ENCODE peak calls at places on chromosomes 6 and 20, in four cellular contexts. F, R, S and U are unnamed samples.

GRCh38 chr6:100461273-100461919 is 3.3 kb downstream of the SIM1 start:
- DNase-seq in F (no peak), R (peak; percentile 71), S (peak; percentile 60), U (no peak)

GRCh38 chr6:72031471-72031870 is 145.1 kb downstream of the RIMS1 start:
- DNase-seq in F (no peak), R (no peak), S (no peak), U (no peak)

GRCh38 chr6:73694711-73695411 is 1.1 kb upstream of the CD109 start:
- DNase-seq in F (no peak), R (no peak), S (no peak), U (no peak)

GRCh38 chr6:22737331-22737730 is 168.0 kb downstream of the HDGFL1 start:
- DNase-seq in F (peak; percentile 4), R (no peak), S (peak; percentile 67), U (no peak)

GRCh38 chr6:144718431-144718830 is 433.3 kb downstream of the UTRN start:
- DNase-seq in F (no peak), R (no peak), S (no peak), U (no peak)

GRCh38 chr6:52595000-52595795 is 18.3 kb upstream of the TRAM2 start:
- DNase-seq in F (no peak), R (no peak), S (no peak), U (peak; percentile 54)

GRCh38 chr20:35111141-35111888 is 18.7 kb upstream of the TRPC4AP start:
- DNase-seq in F (no peak), R (no peak), S (no peak), U (no peak)

GRCh38 chr6:56079761-56080540 is 167.4 kb downstream of the COL21A1 start:
- DNase-seq in F (no peak), R (no peak), S (no peak), U (no peak)

GRCh38 chr6:166627875-166628849 is 1.1 kb upstream of the RPS6KA2 start:
- DNase-seq in F (no peak), R (peak; percentile 20), S (peak; percentile 60), U (peak; percentile 80)

GRCh38 chr20:61499859-61500258 is 247.8 kb downstream of the CDH4 start:
- DNase-seq in F (no peak), R (no peak), S (no peak), U (no peak)

GRCh38 chr20:43123180-43123579 is 66.5 kb downstream of the PTPRT start:
- DNase-seq in F (no peak), R (no peak), S (no peak), U (no peak)

GRCh38 chr6:130314271-130314670 is 51.5 kb upstream of the TMEM200A start:
- DNase-seq in F (no peak), R (no peak), S (no peak), U (no peak)

GRCh38 chr6:21522773-21523490 is 70.6 kb upstream of the SOX4 start:
- DNase-seq in F (no peak), R (peak; percentile 5), S (peak; percentile 50), U (peak; percentile 64)

GRCh38 chr6:3013486-3013885 is 13.8 kb downstream of the NQO2 start:
- DNase-seq in F (no peak), R (peak; percentile 40), S (no peak), U (no peak)

GRCh38 chr20:57013741-57014140 is 252.7 kb downstream of the BMP7 start:
- DNase-seq in F (no peak), R (no peak), S (peak; percentile 77), U (no peak)

GRCh38 chr20:38298768-38299288 is 5.1 kb upstream of the BPI start:
- DNase-seq in F (no peak), R (no peak), S (no peak), U (peak; percentile 29)

GRCh38 chr6:40978687-40979289 is 60.2 kb downstream of the UNC5CL start:
- DNase-seq in F (no peak), R (no peak), S (no peak), U (no peak)

GRCh38 chr20:49901588-49901987 is 13.7 kb downstream of the SPATA2 start:
- DNase-seq in F (no peak), R (no peak), S (no peak), U (no peak)

GRCh38 chr6:42200035-42200434 is 5.3 kb upstream of the GUCA1B start:
- DNase-seq in F (no peak), R (no peak), S (no peak), U (no peak)

GRCh38 chr6:136401749-136402148 is 112.1 kb upstream of the BCLAF1 start:
- DNase-seq in F (peak; percentile 7), R (no peak), S (no peak), U (no peak)

GRCh38 chr6:154229796-154230195 is 126.8 kb downstream of the IPCEF1 start:
- DNase-seq in F (no peak), R (no peak), S (no peak), U (no peak)

GRCh38 chr6:5992551-5993225 is 14.0 kb downstream of the NRN1 start:
- DNase-seq in F (no peak), R (no peak), S (peak; percentile 35), U (no peak)

GRCh38 chr6:72950114-72950860 is 275.0 kb downstream of the KHDC1L start:
- DNase-seq in F (peak; percentile 4), R (peak; percentile 31), S (no peak), U (no peak)

GRCh38 chr20:35502352-35502751 is 27.1 kb downstream of the C20orf173 start:
- DNase-seq in F (no peak), R (no peak), S (no peak), U (no peak)

GRCh38 chr6:27777126-27777525 is 135.1 kb downstream of the OR2B2 start:
- DNase-seq in F (no peak), R (no peak), S (no peak), U (no peak)

GRCh38 chr20:1299522-1299921 is 29.4 kb downstream of the SDCBP2 start:
- DNase-seq in F (peak; percentile 37), R (peak; percentile 66), S (peak; percentile 79), U (peak; percentile 67)

GRCh38 chr6:133093957-133094356 is 147.2 kb upstream of the EYA4 start:
- DNase-seq in F (peak; percentile 67), R (no peak), S (no peak), U (no peak)

GRCh38 chr6:41182069-41183034 is 18.6 kb downstream of the TREML2 start:
- DNase-seq in F (peak; percentile 59), R (peak; percentile 34), S (peak; percentile 47), U (peak; percentile 55)

GRCh38 chr20:8116067-8116811 is 15.8 kb upstream of the PLCB1 start:
- DNase-seq in F (no peak), R (no peak), S (no peak), U (no peak)

GRCh38 chr6:1436334-1437306 is 47.2 kb downstream of the FOXF2 start:
- DNase-seq in F (peak; percentile 57), R (peak; percentile 62), S (peak; percentile 52), U (peak; percentile 71)

GRCh38 chr20:50930139-50931047 is 844 bp downstream of the ADNP start:
- DNase-seq in F (no peak), R (no peak), S (no peak), U (peak; percentile 47)

GRCh38 chr20:1263853-1264252 is 2.2 kb upstream of the SNPH start:
- DNase-seq in F (no peak), R (no peak), S (no peak), U (no peak)

GRCh38 chr6:109687271-109687721 is 3.7 kb downstream of the AK9 start:
- DNase-seq in F (no peak), R (no peak), S (no peak), U (no peak)

GRCh38 chr6:168440520-168441433 is at the start of gene SMOC2:
- DNase-seq in F (no peak), R (no peak), S (peak; percentile 44), U (peak; percentile 82)

GRCh38 chr6:143205983-143206382 is 145.3 kb downstream of the AIG1 start:
- DNase-seq in F (no peak), R (no peak), S (no peak), U (no peak)

GRCh38 chr20:63653974-63654680 is 903 bp upstream of the STMN3 start:
- DNase-seq in F (no peak), R (no peak), S (no peak), U (no peak)

GRCh38 chr6:73521351-73522254 is 771 bp upstream of the EEF1A1 start:
- DNase-seq in F (no peak), R (peak; percentile 47), S (peak; percentile 78), U (peak; percentile 83)

GRCh38 chr20:47922280-47922675 is 137.0 kb upstream of the SULF2 start:
- DNase-seq in F (no peak), R (no peak), S (no peak), U (no peak)
- TF ChIP-seq MAX in F (no peak), R (no peak), S (no peak), U (no peak)

DNA sequence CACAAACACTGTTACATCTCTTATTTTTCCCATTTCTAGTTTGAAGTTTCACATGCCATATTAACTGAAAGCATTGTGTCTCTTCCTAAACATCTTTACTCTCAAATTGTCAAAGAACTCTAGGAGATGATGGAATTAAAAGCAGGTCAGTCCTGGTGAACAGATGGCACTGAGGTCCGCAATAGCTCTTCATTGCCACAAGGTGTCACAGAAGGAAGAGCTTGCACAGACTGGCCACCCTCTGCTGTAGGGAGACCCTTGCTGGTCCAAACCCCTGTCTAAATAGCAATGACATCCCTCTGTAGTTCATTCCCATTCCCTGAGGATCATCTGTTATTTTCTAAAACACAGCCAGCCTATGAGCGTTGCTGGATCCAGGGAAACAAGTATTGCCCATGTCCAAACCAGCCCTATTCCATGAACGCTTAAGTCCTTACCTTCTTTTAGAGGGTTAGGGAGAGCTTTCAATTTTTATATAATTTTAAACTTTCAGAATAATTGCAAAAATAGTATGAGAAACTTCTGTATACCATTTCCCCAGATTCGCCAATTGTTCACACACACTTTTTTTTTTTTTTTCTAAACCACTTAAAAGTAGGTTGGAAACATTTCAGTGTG is 10.1 kb upstream of the HDAC2 start:
- DNase-seq in F (no peak), R (peak; percentile 21), S (peak; percentile 60), U (peak; percentile 67)
- TF ChIP-seq MAX in F (no peak), R (no peak), S (no peak), U (no peak)

GRCh38 chr6:112251170-112251945 is 3.0 kb downstream of the LAMA4 start:
- DNase-seq in F (no peak), R (no peak), S (no peak), U (no peak)
- TF ChIP-seq MAX in F (no peak), R (no peak), S (no peak), U (no peak)

GRCh38 chr6:131780600-131780999 is 27.2 kb upstream of the ENPP1 start:
- DNase-seq in F (no peak), R (no peak), S (no peak), U (no peak)

GRCh38 chr6:131778134-131778533 is 29.7 kb upstream of the ENPP1 start:
- DNase-seq in F (no peak), R (no peak), S (no peak), U (no peak)

GRCh38 chr6:131779304-131779703 is 28.5 kb upstream of the ENPP1 start:
- DNase-seq in F (no peak), R (no peak), S (no peak), U (no peak)

GRCh38 chr6:131773284-131773950 is 34.4 kb upstream of the ENPP1 start:
- DNase-seq in F (no peak), R (no peak), S (no peak), U (no peak)

DNA sequence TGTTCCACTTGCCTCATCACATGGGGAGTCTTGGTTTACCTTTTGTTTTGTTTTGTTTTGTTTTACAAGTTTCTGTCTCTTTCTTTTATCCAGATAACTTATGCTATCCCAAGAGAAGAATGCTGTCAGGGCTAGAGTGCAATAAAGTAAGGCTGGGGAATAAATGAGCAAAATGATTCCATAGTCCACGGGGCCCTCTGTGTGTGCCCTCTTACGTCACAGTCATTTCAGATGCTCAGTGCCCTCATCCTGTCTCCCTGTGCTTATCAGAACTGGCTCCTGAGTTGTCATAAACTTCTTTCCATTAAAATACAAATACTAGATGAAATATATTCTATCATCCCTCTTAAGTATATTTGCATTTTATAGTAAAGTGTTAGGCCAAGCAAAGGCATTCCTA is 30.8 kb upstream of the ENPP1 start:
- DNase-seq in F (no peak), R (no peak), S (no peak), U (no peak)
- TF ChIP-seq MAX in F (no peak), R (no peak), S (no peak), U (no peak)